ENCODE peak calls at places on chromosome 5, in five cellular contexts. One of them, this sample, is unnamed.

GRCh38 chr5:156402387-156402921 is 75.5 kb downstream of the SGCD start:
- DNase-seq in CD8-positive, alpha-beta memory T cell: no peak
- DNase-seq in RWPE1: peak
- DNase-seq in heart left ventricle: no peak
- DNase-seq in fibroblast of lung: no peak
- DNase-seq in this sample: no peak

GRCh38 chr5:146243217-146243616 is 39.8 kb downstream of the RBM27 start:
- DNase-seq in fibroblast of lung: no peak
- DNase-seq in RWPE1: no peak
- DNase-seq in heart left ventricle: no peak
- DNase-seq in CD8-positive, alpha-beta memory T cell: no peak
- DNase-seq in this sample: no peak

GRCh38 chr5:168962323-168962722 is 338.6 kb downstream of the SLIT3 start:
- DNase-seq in fibroblast of lung: no peak
- DNase-seq in heart left ventricle: no peak
- DNase-seq in CD8-positive, alpha-beta memory T cell: no peak
- DNase-seq in RWPE1: no peak
- DNase-seq in this sample: no peak

GRCh38 chr5:178336889-178337785 is 104.5 kb upstream of the PHYKPL start:
- DNase-seq in CD8-positive, alpha-beta memory T cell: no peak
- DNase-seq in fibroblast of lung: no peak
- DNase-seq in RWPE1: no peak
- DNase-seq in heart left ventricle: no peak
- DNase-seq in this sample: no peak

GRCh38 chr5:136724161-136724560 is 358.8 kb upstream of the TRPC7 start:
- DNase-seq in RWPE1: no peak
- DNase-seq in heart left ventricle: no peak
- DNase-seq in CD8-positive, alpha-beta memory T cell: no peak
- DNase-seq in fibroblast of lung: no peak
- DNase-seq in this sample: no peak

GRCh38 chr5:169753795-169754194 is 116.7 kb downstream of the DOCK2 start:
- DNase-seq in RWPE1: no peak
- DNase-seq in CD8-positive, alpha-beta memory T cell: no peak
- DNase-seq in heart left ventricle: no peak
- DNase-seq in fibroblast of lung: peak
- DNase-seq in this sample: no peak

GRCh38 chr5:33129309-33129708 is 311.5 kb upstream of the TARS1 start:
- DNase-seq in CD8-positive, alpha-beta memory T cell: no peak
- DNase-seq in RWPE1: no peak
- DNase-seq in fibroblast of lung: no peak
- DNase-seq in heart left ventricle: no peak
- DNase-seq in this sample: no peak

GRCh38 chr5:13976867-13977479 is 32.5 kb upstream of the DNAH5 start:
- DNase-seq in RWPE1: peak
- DNase-seq in CD8-positive, alpha-beta memory T cell: no peak
- DNase-seq in fibroblast of lung: peak
- DNase-seq in heart left ventricle: no peak
- DNase-seq in this sample: no peak

GRCh38 chr5:125560476-125561225 is 814.2 kb upstream of the ZNF608 start:
- DNase-seq in heart left ventricle: no peak
- DNase-seq in fibroblast of lung: no peak
- DNase-seq in RWPE1: no peak
- DNase-seq in CD8-positive, alpha-beta memory T cell: no peak
- DNase-seq in this sample: no peak

GRCh38 chr5:113256671-113257452 is 177.9 kb downstream of the TSSK1B start:
- DNase-seq in fibroblast of lung: no peak
- DNase-seq in RWPE1: no peak
- DNase-seq in heart left ventricle: no peak
- DNase-seq in CD8-positive, alpha-beta memory T cell: no peak
- DNase-seq in this sample: no peak

GRCh38 chr5:65163698-65164097 is 318.0 kb downstream of the ADAMTS6 start:
- DNase-seq in fibroblast of lung: no peak
- DNase-seq in CD8-positive, alpha-beta memory T cell: no peak
- DNase-seq in RWPE1: peak
- DNase-seq in heart left ventricle: no peak
- DNase-seq in this sample: no peak

GRCh38 chr5:62376064-62376463 is 27.6 kb downstream of the DIMT1 start:
- DNase-seq in CD8-positive, alpha-beta memory T cell: no peak
- DNase-seq in heart left ventricle: no peak
- DNase-seq in fibroblast of lung: peak
- DNase-seq in RWPE1: peak
- DNase-seq in this sample: no peak

GRCh38 chr5:34868736-34869135 is 29.8 kb downstream of the TTC23L start:
- DNase-seq in RWPE1: no peak
- DNase-seq in CD8-positive, alpha-beta memory T cell: no peak
- DNase-seq in fibroblast of lung: no peak
- DNase-seq in heart left ventricle: no peak
- DNase-seq in this sample: no peak

GRCh38 chr5:171055881-171056454 is 194.2 kb downstream of the RANBP17 start:
- DNase-seq in CD8-positive, alpha-beta memory T cell: no peak
- DNase-seq in heart left ventricle: no peak
- DNase-seq in RWPE1: no peak
- DNase-seq in fibroblast of lung: peak
- DNase-seq in this sample: no peak

GRCh38 chr5:149760700-149761187 is 30.6 kb downstream of the PPARGC1B start:
- DNase-seq in heart left ventricle: no peak
- DNase-seq in CD8-positive, alpha-beta memory T cell: no peak
- DNase-seq in RWPE1: no peak
- DNase-seq in fibroblast of lung: no peak
- DNase-seq in this sample: no peak

GRCh38 chr5:143133721-143134120 is 269.8 kb downstream of the NR3C1 start:
- DNase-seq in heart left ventricle: no peak
- DNase-seq in fibroblast of lung: no peak
- DNase-seq in RWPE1: no peak
- DNase-seq in CD8-positive, alpha-beta memory T cell: no peak
- DNase-seq in this sample: no peak

GRCh38 chr5:152092580-152092979 is 167.9 kb upstream of the GLRA1 start:
- DNase-seq in CD8-positive, alpha-beta memory T cell: no peak
- DNase-seq in heart left ventricle: no peak
- DNase-seq in fibroblast of lung: no peak
- DNase-seq in RWPE1: no peak
- DNase-seq in this sample: no peak

GRCh38 chr5:141779642-141780041 is 97.6 kb upstream of the ARAP3 start:
- DNase-seq in CD8-positive, alpha-beta memory T cell: no peak
- DNase-seq in fibroblast of lung: peak
- DNase-seq in heart left ventricle: peak
- DNase-seq in RWPE1: peak
- DNase-seq in this sample: no peak

GRCh38 chr5:65730910-65731309 is 8.9 kb downstream of the NLN start:
- DNase-seq in heart left ventricle: no peak
- DNase-seq in CD8-positive, alpha-beta memory T cell: no peak
- DNase-seq in RWPE1: no peak
- DNase-seq in fibroblast of lung: peak
- DNase-seq in this sample: no peak

GRCh38 chr5:78746990-78747389 is 98.4 kb upstream of the LHFPL2 start:
- DNase-seq in heart left ventricle: no peak
- DNase-seq in CD8-positive, alpha-beta memory T cell: no peak
- DNase-seq in fibroblast of lung: no peak
- DNase-seq in RWPE1: no peak
- DNase-seq in this sample: no peak

GRCh38 chr5:150593996-150594395 is 46.5 kb upstream of the SYNPO start:
- DNase-seq in CD8-positive, alpha-beta memory T cell: no peak
- DNase-seq in RWPE1: no peak
- DNase-seq in heart left ventricle: no peak
- DNase-seq in fibroblast of lung: no peak
- DNase-seq in this sample: no peak

GRCh38 chr5:134458234-134458633 is 46.6 kb upstream of the CDKN2AIPNL start:
- DNase-seq in CD8-positive, alpha-beta memory T cell: no peak
- DNase-seq in RWPE1: no peak
- DNase-seq in fibroblast of lung: peak
- DNase-seq in heart left ventricle: peak
- DNase-seq in this sample: no peak

GRCh38 chr5:17365756-17366155 is 132.3 kb upstream of the TAF11L2 start:
- DNase-seq in RWPE1: no peak
- DNase-seq in heart left ventricle: no peak
- DNase-seq in fibroblast of lung: peak
- DNase-seq in CD8-positive, alpha-beta memory T cell: no peak
- DNase-seq in this sample: no peak

GRCh38 chr5:141816598-141817399 is 61.4 kb downstream of the PCDH1 start:
- DNase-seq in CD8-positive, alpha-beta memory T cell: no peak
- DNase-seq in fibroblast of lung: no peak
- DNase-seq in RWPE1: no peak
- DNase-seq in heart left ventricle: peak
- DNase-seq in this sample: no peak

GRCh38 chr5:123119334-123119986 is 30.4 kb downstream of the PRDM6 start:
- DNase-seq in fibroblast of lung: peak
- DNase-seq in CD8-positive, alpha-beta memory T cell: no peak
- DNase-seq in heart left ventricle: no peak
- DNase-seq in RWPE1: peak
- DNase-seq in this sample: no peak

GRCh38 chr5:158813275-158813674 is 286.4 kb downstream of the EBF1 start:
- DNase-seq in RWPE1: no peak
- DNase-seq in heart left ventricle: no peak
- DNase-seq in CD8-positive, alpha-beta memory T cell: no peak
- DNase-seq in fibroblast of lung: no peak
- DNase-seq in this sample: no peak
- H3K27ac ChIP-seq in RWPE1: no peak
- H3K27ac ChIP-seq in heart left ventricle: no peak
- H3K27ac ChIP-seq in CD8-positive, alpha-beta memory T cell: no peak
- H3K27ac ChIP-seq in fibroblast of lung: no peak
- H3K27ac ChIP-seq in this sample: no peak

GRCh38 chr5:661891-662750 is 31.0 kb downstream of the TPPP start:
- DNase-seq in RWPE1: no peak
- DNase-seq in heart left ventricle: no peak
- DNase-seq in CD8-positive, alpha-beta memory T cell: no peak
- DNase-seq in fibroblast of lung: no peak
- DNase-seq in this sample: no peak
- H3K27ac ChIP-seq in RWPE1: no peak
- H3K27ac ChIP-seq in heart left ventricle: no peak
- H3K27ac ChIP-seq in CD8-positive, alpha-beta memory T cell: no peak
- H3K27ac ChIP-seq in fibroblast of lung: no peak
- H3K27ac ChIP-seq in this sample: no peak

GRCh38 chr5:96149021-96149420 is 187.4 kb upstream of the ELL2 start:
- DNase-seq in fibroblast of lung: no peak
- DNase-seq in CD8-positive, alpha-beta memory T cell: no peak
- DNase-seq in RWPE1: no peak
- DNase-seq in heart left ventricle: no peak
- DNase-seq in this sample: no peak
- H3K27ac ChIP-seq in fibroblast of lung: no peak
- H3K27ac ChIP-seq in CD8-positive, alpha-beta memory T cell: no peak
- H3K27ac ChIP-seq in RWPE1: peak
- H3K27ac ChIP-seq in heart left ventricle: no peak
- H3K27ac ChIP-seq in this sample: no peak

DNA sequence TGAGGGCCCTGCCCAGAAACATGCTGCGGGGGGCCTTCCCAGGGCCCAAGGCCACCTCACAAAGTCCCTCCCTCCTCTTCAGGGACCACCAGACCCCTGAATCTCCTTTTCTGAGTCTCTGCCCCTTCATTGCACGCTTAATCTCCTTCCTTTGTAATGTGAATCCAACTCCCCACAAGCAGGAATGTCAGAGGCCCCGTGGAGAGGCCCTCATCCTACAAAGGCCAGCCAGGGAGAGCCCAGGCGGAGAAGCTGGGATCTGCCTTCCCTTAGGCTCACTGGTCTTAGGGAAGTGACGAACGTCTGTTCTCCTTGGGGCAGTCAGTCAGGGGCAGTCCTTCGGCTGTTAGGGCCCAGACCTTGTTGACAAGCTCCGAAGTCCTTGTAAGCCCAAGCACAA is 2.3 kb downstream of the SMIM33 start:
- DNase-seq in fibroblast of lung: no peak
- DNase-seq in CD8-positive, alpha-beta memory T cell: no peak
- DNase-seq in heart left ventricle: no peak
- DNase-seq in RWPE1: no peak
- DNase-seq in this sample: no peak
- H3K27ac ChIP-seq in fibroblast of lung: no peak
- H3K27ac ChIP-seq in CD8-positive, alpha-beta memory T cell: no peak
- H3K27ac ChIP-seq in heart left ventricle: peak
- H3K27ac ChIP-seq in RWPE1: peak
- H3K27ac ChIP-seq in this sample: no peak

DNA sequence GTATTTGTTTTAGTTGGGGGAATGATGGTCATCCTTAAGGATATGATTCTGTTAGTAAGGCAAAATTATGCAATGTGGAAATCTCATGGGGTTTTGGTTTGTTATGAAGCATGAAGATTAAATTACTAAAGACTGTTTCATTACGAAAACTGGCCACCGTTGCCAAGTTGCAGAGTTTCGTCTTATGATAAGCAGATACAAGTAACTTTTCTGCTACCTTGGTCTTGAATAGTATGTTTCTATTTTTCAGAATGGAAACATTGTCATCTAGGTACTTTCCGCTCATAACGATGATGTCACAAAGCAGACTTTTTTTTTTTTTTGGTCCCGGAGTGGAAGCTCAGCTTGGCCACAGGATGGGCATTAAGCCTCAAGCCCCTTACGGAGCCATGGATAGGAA is 4.2 kb downstream of the CCNI2 start:
- DNase-seq in RWPE1: no peak
- DNase-seq in fibroblast of lung: peak
- DNase-seq in heart left ventricle: no peak
- DNase-seq in CD8-positive, alpha-beta memory T cell: no peak
- DNase-seq in this sample: no peak
- H3K27ac ChIP-seq in RWPE1: no peak
- H3K27ac ChIP-seq in fibroblast of lung: no peak
- H3K27ac ChIP-seq in heart left ventricle: no peak
- H3K27ac ChIP-seq in CD8-positive, alpha-beta memory T cell: no peak
- H3K27ac ChIP-seq in this sample: no peak

GRCh38 chr5:175813943-175814630 is 57.3 kb upstream of the CPLX2 start:
- DNase-seq in CD8-positive, alpha-beta memory T cell: no peak
- DNase-seq in fibroblast of lung: no peak
- DNase-seq in RWPE1: peak
- DNase-seq in heart left ventricle: no peak
- DNase-seq in this sample: no peak

GRCh38 chr5:175805256-175806011 is 65.9 kb upstream of the CPLX2 start:
- DNase-seq in heart left ventricle: no peak
- DNase-seq in RWPE1: no peak
- DNase-seq in fibroblast of lung: no peak
- DNase-seq in CD8-positive, alpha-beta memory T cell: no peak
- DNase-seq in this sample: no peak

GRCh38 chr5:175810457-175810856 is 60.9 kb upstream of the CPLX2 start:
- DNase-seq in heart left ventricle: no peak
- DNase-seq in fibroblast of lung: no peak
- DNase-seq in CD8-positive, alpha-beta memory T cell: no peak
- DNase-seq in RWPE1: no peak
- DNase-seq in this sample: no peak

GRCh38 chr5:175811594-175811993 is 59.8 kb upstream of the CPLX2 start:
- DNase-seq in CD8-positive, alpha-beta memory T cell: no peak
- DNase-seq in RWPE1: no peak
- DNase-seq in heart left ventricle: no peak
- DNase-seq in fibroblast of lung: no peak
- DNase-seq in this sample: no peak

DNA sequence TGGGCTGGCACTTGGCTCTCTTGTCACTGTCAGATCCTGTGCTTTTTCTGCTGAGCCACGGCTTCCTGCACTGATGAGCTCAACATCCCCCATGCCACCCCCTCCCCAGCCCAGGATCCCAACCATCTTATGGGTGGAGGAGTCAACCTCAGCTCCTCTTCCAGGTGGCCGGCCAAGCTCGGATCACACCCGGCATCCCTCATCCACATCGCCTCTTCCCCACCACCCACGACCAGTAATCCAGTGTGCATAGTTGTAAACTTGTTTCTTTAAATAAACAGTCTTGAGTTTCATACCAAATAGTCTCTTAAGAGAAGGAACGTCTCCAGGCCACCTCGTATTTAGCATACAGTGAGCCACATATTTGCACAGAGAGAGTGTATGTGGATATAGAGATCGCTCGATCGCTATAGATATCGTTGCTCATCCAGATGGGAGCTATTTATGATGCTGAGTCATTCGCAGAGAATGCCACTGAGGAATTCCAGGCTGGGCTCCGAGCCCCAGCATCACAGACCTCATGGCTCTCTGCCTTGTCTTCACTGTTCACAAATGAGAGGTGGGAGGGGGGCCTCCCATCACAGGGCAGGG is 61.8 kb upstream of the CPLX2 start:
- DNase-seq in fibroblast of lung: peak
- DNase-seq in CD8-positive, alpha-beta memory T cell: no peak
- DNase-seq in RWPE1: peak
- DNase-seq in heart left ventricle: no peak
- DNase-seq in this sample: no peak
- H3K27ac ChIP-seq in fibroblast of lung: no peak
- H3K27ac ChIP-seq in CD8-positive, alpha-beta memory T cell: no peak
- H3K27ac ChIP-seq in RWPE1: peak
- H3K27ac ChIP-seq in heart left ventricle: no peak
- H3K27ac ChIP-seq in this sample: no peak

This sample was measured in caudate nucleus.